ENCODE peak calls at places on chromosomes 4 and X, in ten cellular contexts. N, Z, E, O, S, D, H, C, U and Y are unnamed samples.

GRCh38 chr4:2808001-2808400 is 15.1 kb downstream of the SH3BP2 start:
- DNase-seq in N (no peak), Z (no peak), E (no peak), O (no peak), S (no peak), D (no peak), H (no peak), C (no peak), U (no peak), Y (no peak)

GRCh38 chr4:128525387-128525786 is 237.8 kb upstream of the PGRMC2 start:
- DNase-seq in N (no peak), Z (no peak), E (no peak), O (no peak), S (peak), D (peak), H (no peak), C (peak), U (no peak), Y (peak)

GRCh38 chr4:99179178-99179577 is 35.1 kb upstream of the ADH4 start:
- DNase-seq in N (no peak), Z (no peak), E (no peak), O (no peak), S (no peak), D (no peak), H (no peak), C (no peak), U (no peak), Y (no peak)

GRCh38 chr4:128863314-128864075 is 54.0 kb downstream of the JADE1 start:
- DNase-seq in N (peak), Z (peak), E (peak), O (peak), S (peak), D (peak), H (peak), C (peak), U (peak), Y (no peak)

GRCh38 chrX:145405012-145405411 is 157.7 kb downstream of the SPANXN1 start:
- DNase-seq in N (no peak), Z (no peak), E (peak), O (peak), S (peak), D (peak), H (no peak), C (peak), U (no peak), Y (no peak)

GRCh38 chr4:6694177-6694901 is 661 bp downstream of the S100P start:
- DNase-seq in N (no peak), Z (no peak), E (no peak), O (no peak), S (no peak), D (no peak), H (no peak), C (peak), U (no peak), Y (no peak)

GRCh38 chrX:149829751-149830191 is 48.0 kb downstream of the MAGEA9 start:
- DNase-seq in N (no peak), Z (peak), E (no peak), O (peak), S (peak), D (peak), H (no peak), C (no peak), U (no peak), Y (peak)

GRCh38 chrX:39957816-39958561 is 139.8 kb downstream of the BCOR start:
- DNase-seq in N (no peak), Z (no peak), E (no peak), O (peak), S (no peak), D (peak), H (no peak), C (no peak), U (no peak), Y (no peak)

GRCh38 chrX:79065696-79066095 is 78.8 kb upstream of the GPR174 start:
- DNase-seq in N (no peak), Z (no peak), E (no peak), O (no peak), S (no peak), D (no peak), H (no peak), C (no peak), U (no peak), Y (no peak)

GRCh38 chr4:66475596-66475995 is 805.3 kb upstream of the EPHA5 start:
- DNase-seq in N (no peak), Z (no peak), E (no peak), O (no peak), S (no peak), D (no peak), H (no peak), C (no peak), U (no peak), Y (no peak)

GRCh38 chr4:181835348-181835747 is 407.9 kb upstream of the TENM3 start:
- DNase-seq in N (no peak), Z (no peak), E (no peak), O (no peak), S (peak), D (no peak), H (no peak), C (no peak), U (no peak), Y (no peak)

GRCh38 chr4:10153161-10153560 is 36.6 kb upstream of the WDR1 start:
- DNase-seq in N (no peak), Z (no peak), E (no peak), O (no peak), S (no peak), D (no peak), H (no peak), C (no peak), U (no peak), Y (no peak)

GRCh38 chrX:42466706-42467105 is 311.3 kb downstream of the PPP1R2C start:
- DNase-seq in N (no peak), Z (no peak), E (no peak), O (no peak), S (no peak), D (no peak), H (no peak), C (no peak), U (no peak), Y (no peak)

GRCh38 chr4:8775751-8776355 is 95.8 kb downstream of the HMX1 start:
- DNase-seq in N (peak), Z (no peak), E (no peak), O (no peak), S (no peak), D (no peak), H (no peak), C (no peak), U (peak), Y (no peak)

GRCh38 chr4:6198768-6199343 is 1.5 kb downstream of the JAKMIP1 start:
- DNase-seq in N (no peak), Z (no peak), E (peak), O (no peak), S (peak), D (no peak), H (no peak), C (no peak), U (no peak), Y (no peak)

GRCh38 chr4:73976716-73977115 is 5.1 kb downstream of the PF4 start:
- DNase-seq in N (no peak), Z (no peak), E (no peak), O (peak), S (no peak), D (peak), H (no peak), C (no peak), U (no peak), Y (no peak)

GRCh38 chrX:71543316-71543715 is 10.4 kb downstream of the OGT start:
- DNase-seq in N (no peak), Z (no peak), E (peak), O (peak), S (peak), D (peak), H (no peak), C (peak), U (no peak), Y (peak)

GRCh38 chr4:82618321-82618720 is 56.5 kb upstream of the TMEM150C start:
- DNase-seq in N (no peak), Z (no peak), E (no peak), O (no peak), S (no peak), D (peak), H (no peak), C (no peak), U (no peak), Y (no peak)

GRCh38 chr4:42642136-42642797 is 14.6 kb downstream of the ATP8A1 start:
- DNase-seq in N (no peak), Z (no peak), E (no peak), O (no peak), S (no peak), D (no peak), H (no peak), C (no peak), U (no peak), Y (no peak)

GRCh38 chrX:20139966-20140365 is 1.7 kb downstream of the EIF1AX start:
- DNase-seq in N (no peak), Z (no peak), E (no peak), O (no peak), S (no peak), D (peak), H (no peak), C (no peak), U (no peak), Y (no peak)
- H3K27ac ChIP-seq in N (no peak), Z (peak), E (no peak), O (no peak), S (no peak), D (no peak), H (no peak), C (no peak), U (no peak), Y (peak)

GRCh38 chrX:49120104-49120503 is 3.4 kb downstream of the GPKOW start:
- DNase-seq in N (no peak), Z (no peak), E (peak), O (no peak), S (no peak), D (no peak), H (no peak), C (no peak), U (no peak), Y (no peak)

GRCh38 chrX:49117597-49117996 is 5.9 kb downstream of the GPKOW start:
- DNase-seq in N (no peak), Z (no peak), E (no peak), O (no peak), S (no peak), D (no peak), H (no peak), C (no peak), U (no peak), Y (no peak)

GRCh38 chrX:49122499-49122898 is 1.0 kb downstream of the GPKOW start:
- DNase-seq in N (no peak), Z (no peak), E (no peak), O (no peak), S (no peak), D (no peak), H (no peak), C (no peak), U (no peak), Y (no peak)
- H3K27ac ChIP-seq in N (no peak), Z (peak), E (no peak), O (no peak), S (no peak), D (no peak), H (no peak), C (no peak), U (no peak), Y (no peak)

DNA sequence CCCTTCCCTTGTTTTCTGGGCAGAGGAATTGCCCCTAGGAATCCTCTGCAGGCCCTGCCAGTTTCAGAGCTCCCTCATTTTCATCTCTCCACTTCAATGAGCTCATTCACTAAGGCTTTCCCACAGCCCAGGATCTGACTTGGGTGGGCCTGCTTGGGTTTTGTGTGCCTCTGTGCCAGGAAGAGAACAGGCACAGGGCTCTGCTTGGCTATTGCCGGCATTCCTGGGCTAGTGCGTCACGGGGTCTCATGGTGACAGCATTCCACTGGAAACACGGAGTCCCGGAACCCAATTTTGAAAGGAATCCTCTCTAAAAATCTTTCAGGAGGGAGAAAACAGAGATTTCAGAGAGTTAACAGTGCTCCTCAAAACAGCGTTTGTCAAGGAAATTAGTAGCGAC is 150.5 kb downstream of the VCX3A start:
- DNase-seq in N (no peak), Z (no peak), E (no peak), O (no peak), S (no peak), D (no peak), H (no peak), C (no peak), U (no peak), Y (no peak)
- H3K27ac ChIP-seq in N (no peak), Z (no peak), E (no peak), O (no peak), S (no peak), D (no peak), H (no peak), C (no peak), U (no peak), Y (no peak)

DNA sequence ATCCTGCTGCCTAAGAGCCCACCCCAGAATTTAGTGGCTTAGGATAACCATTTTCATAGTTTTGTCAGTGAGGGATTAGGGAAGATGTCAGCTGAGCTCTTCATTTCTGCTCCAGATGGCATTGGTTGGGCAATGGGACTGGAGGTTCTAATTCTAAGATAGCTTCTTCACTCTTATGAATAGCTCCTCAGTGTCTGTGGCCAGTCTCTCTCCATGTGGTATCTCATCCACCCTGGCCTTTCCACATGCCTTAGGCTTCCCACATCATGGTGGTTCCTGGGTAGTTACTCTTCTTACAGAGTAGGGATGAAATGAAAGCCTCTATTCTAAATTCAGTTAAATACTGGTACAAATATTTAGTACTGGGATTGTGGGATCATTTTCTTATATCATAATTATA is 31.3 kb downstream of the REPS2 start:
- DNase-seq in N (no peak), Z (no peak), E (no peak), O (no peak), S (no peak), D (no peak), H (no peak), C (no peak), U (no peak), Y (no peak)
- H3K27ac ChIP-seq in N (no peak), Z (no peak), E (no peak), O (no peak), S (no peak), D (no peak), H (no peak), C (no peak), U (no peak), Y (no peak)

DNA sequence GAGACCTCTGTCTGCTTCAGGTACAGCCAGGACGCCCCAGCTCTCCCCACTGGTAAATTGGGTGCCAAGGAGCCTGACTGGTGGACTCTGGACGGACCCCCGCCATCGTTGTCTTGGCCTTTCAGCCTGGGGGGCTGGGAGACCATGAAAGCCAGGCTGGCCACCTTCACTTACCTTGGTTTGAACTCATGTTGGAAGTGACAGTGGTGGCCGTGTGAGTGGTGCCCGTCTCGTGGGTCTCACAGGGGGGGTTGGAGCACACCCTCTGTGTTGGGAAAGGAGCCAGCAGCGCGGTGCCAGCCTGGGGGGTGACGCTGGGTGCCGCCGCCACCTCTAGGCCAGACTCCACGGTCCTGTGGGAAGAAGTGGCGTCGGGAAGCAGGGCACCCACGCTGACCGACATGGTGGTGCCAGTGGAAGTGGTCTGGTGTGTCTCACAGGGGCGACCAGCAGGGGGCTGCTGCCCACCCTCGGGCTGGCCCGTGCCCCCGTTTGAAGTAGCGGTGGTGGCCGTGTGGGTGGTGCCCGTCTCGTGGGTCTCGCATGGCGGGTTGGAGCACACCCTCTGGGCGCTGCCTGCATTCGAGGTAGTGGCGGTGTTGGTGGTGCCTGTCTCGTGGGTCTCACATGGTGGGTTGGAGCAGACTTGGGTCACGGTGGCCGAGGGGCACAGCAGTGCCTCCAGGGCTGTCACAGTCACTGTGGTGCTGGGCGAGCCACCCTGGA is 9.6 kb upstream of the RENBP start:
- DNase-seq in N (no peak), Z (no peak), E (no peak), O (no peak), S (no peak), D (no peak), H (no peak), C (no peak), U (no peak), Y (no peak)
- H3K27ac ChIP-seq in N (no peak), Z (no peak), E (no peak), O (no peak), S (no peak), D (no peak), H (peak), C (no peak), U (no peak), Y (no peak)